ENCODE peak calls at places on chromosomes 4 and X, in nine cellular contexts. Z is GM12892; H is HS-5; P is T-helper 2 cell; V is AG09309; W is Right ventricle myocardium superior; J is RKO; D is T1000; R is effector memory CD8-positive, alpha-beta T cell. N is an unnamed sample.

GRCh38 chrX:26783512-26784225 is 567.7 kb downstream of the MAGEB5 start:
- DNase-seq in H (no peak), V (no peak), W (no peak), D (peak), Z (no peak), J (peak), R (no peak), P (no peak), N (no peak)

GRCh38 chr4:100311181-100311580 is 120.9 kb upstream of the DDIT4L start:
- DNase-seq in J (peak), D (no peak), P (no peak), Z (no peak), R (no peak), H (no peak), V (no peak), W (no peak), N (no peak)

GRCh38 chrX:10709276-10709675 is 88.9 kb upstream of the MID1 start:
- DNase-seq in H (no peak), J (no peak), P (no peak), D (no peak), V (no peak), R (no peak), W (no peak), Z (no peak), N (no peak)

GRCh38 chr4:152956650-152957436 is 20.7 kb downstream of the FHDC1 start:
- DNase-seq in D (no peak), J (no peak), P (no peak), R (no peak), W (no peak), Z (no peak), V (no peak), H (no peak), N (no peak)

GRCh38 chr4:7034262-7035081 is 8.7 kb upstream of the TADA2B start:
- DNase-seq in D (no peak), R (no peak), Z (no peak), H (no peak), J (no peak), P (no peak), V (no peak), W (no peak), N (no peak)

GRCh38 chr4:3527914-3528876 is 4.0 kb downstream of the LRPAP1 start:
- DNase-seq in Z (no peak), H (no peak), W (peak), R (no peak), D (no peak), V (no peak), P (no peak), J (no peak), N (no peak)

GRCh38 chr4:92246384-92246783 is 57.4 kb upstream of the GRID2 start:
- DNase-seq in H (no peak), Z (no peak), V (no peak), D (no peak), W (no peak), R (no peak), P (no peak), J (no peak), N (no peak)

GRCh38 chr4:111937368-111937767 is 207.9 kb upstream of the FAM241A start:
- DNase-seq in R (no peak), Z (no peak), P (no peak), H (no peak), J (peak), W (no peak), D (no peak), V (peak), N (no peak)

GRCh38 chr4:62661821-62662220 is 1461.7 kb downstream of the ADGRL3 start:
- DNase-seq in P (no peak), R (no peak), W (no peak), D (no peak), V (no peak), H (no peak), Z (no peak), J (no peak), N (no peak)

GRCh38 chrX:12159799-12160198 is 21.5 kb downstream of the FRMPD4 start:
- DNase-seq in W (no peak), V (no peak), P (no peak), D (no peak), H (no peak), Z (no peak), R (no peak), J (no peak), N (no peak)

GRCh38 chrX:56762707-56763555 is 33.9 kb downstream of the NBDY start:
- DNase-seq in Z (no peak), P (no peak), R (no peak), J (no peak), H (no peak), W (no peak), V (no peak), D (no peak), N (no peak)

GRCh38 chr4:40311811-40312346 is 23.3 kb upstream of the CHRNA9 start:
- DNase-seq in V (no peak), R (no peak), P (no peak), Z (no peak), D (no peak), H (no peak), J (no peak), W (no peak), N (no peak)

GRCh38 chrX:110116581-110116980 is 113.7 kb downstream of the TMEM164 start:
- DNase-seq in V (no peak), D (no peak), J (no peak), Z (no peak), H (no peak), P (no peak), W (no peak), R (no peak), N (no peak)

GRCh38 chr4:74543247-74543670 is 98.3 kb downstream of the AREG start:
- DNase-seq in H (no peak), Z (no peak), R (no peak), V (no peak), D (no peak), W (no peak), P (no peak), J (no peak), N (no peak)

GRCh38 chrX:94551831-94552230 is 877.8 kb downstream of the FAM133A start:
- DNase-seq in D (no peak), R (no peak), V (no peak), W (no peak), J (no peak), P (no peak), H (no peak), Z (no peak), N (no peak)

GRCh38 chr4:98573791-98574190 is 84.6 kb downstream of the TSPAN5 start:
- DNase-seq in P (no peak), Z (no peak), J (no peak), H (no peak), D (no peak), R (no peak), W (no peak), V (no peak), N (no peak)

GRCh38 chrX:1265061-1265460 is 3.6 kb upstream of the CSF2RA start:
- DNase-seq in P (no peak), J (no peak), H (no peak), V (no peak), Z (no peak), R (no peak), D (no peak), W (no peak), N (no peak)

GRCh38 chr4:169286562-169287301 is 16.0 kb upstream of the SH3RF1 start:
- DNase-seq in W (no peak), D (no peak), H (no peak), P (no peak), J (peak), R (no peak), V (no peak), Z (no peak), N (no peak)

GRCh38 chr4:1206299-1207156 is 34.1 kb upstream of the SPON2 start:
- DNase-seq in R (no peak), P (no peak), Z (no peak), D (no peak), H (no peak), W (peak), J (no peak), V (no peak), N (no peak)

GRCh38 chr4:74796631-74797030 is 2.3 kb upstream of the BTC start:
- DNase-seq in Z (no peak), J (no peak), D (no peak), V (no peak), W (no peak), H (no peak), R (no peak), P (no peak), N (no peak)

GRCh38 chr4:46196086-46196485 is 72.2 kb upstream of the GABRG1 start:
- DNase-seq in D (no peak), R (no peak), J (no peak), V (no peak), H (no peak), W (no peak), Z (no peak), P (no peak), N (no peak)

GRCh38 chr4:70892086-70892769 is 9.9 kb upstream of the MOB1B start:
- DNase-seq in J (no peak), D (no peak), Z (no peak), H (no peak), V (no peak), P (no peak), R (no peak), W (peak), N (no peak)

GRCh38 chr4:74117024-74117534 is 18.1 kb upstream of the CXCL2 start:
- DNase-seq in R (no peak), D (peak), H (no peak), V (peak), W (peak), P (no peak), J (peak), Z (no peak), N (peak)